ENCODE peak calls at places on chromosome 10, in seven cellular contexts. D is IMR-90, H is H1, Y is mesendoderm, B is neuronal stem cell, J is mesenchymal stem cell, O is trophoblast cell. Q is an unnamed sample.

GRCh38 chr10:80110986-80111385 is 21.5 kb upstream of the PLAC9 start:
- DNase-seq in D (no peak), H (no peak), Y (no peak), B (no peak), J (no peak), O (no peak), Q (no peak)

GRCh38 chr10:13416760-13417159 is 68.7 kb upstream of the SEPHS1 start:
- DNase-seq in D (no peak), H (no peak), Y (no peak), B (no peak), J (no peak), O (no peak), Q (no peak)

GRCh38 chr10:14438057-14438456 is 107.3 kb upstream of the FRMD4A start:
- DNase-seq in D (no peak), H (no peak), Y (no peak), B (no peak), J (no peak), O (no peak), Q (no peak)

GRCh38 chr10:75851946-75852345 is 420.5 kb downstream of the LRMDA start:
- DNase-seq in D (no peak), H (no peak), Y (no peak), B (no peak), J (no peak), O (no peak), Q (no peak)

GRCh38 chr10:70441161-70441876 is at the start of gene NODAL:
- DNase-seq in D (no peak), H (no peak), Y (peak; percentile 81), B (no peak), J (no peak), O (no peak), Q (peak; percentile 68)

GRCh38 chr10:114911801-114912479 is 26.1 kb upstream of the TRUB1 start:
- DNase-seq in D (no peak), H (no peak), Y (no peak), B (no peak), J (no peak), O (no peak), Q (no peak)

GRCh38 chr10:73517166-73517888 is 21.5 kb upstream of the PPP3CB start:
- DNase-seq in D (peak; percentile 51), H (no peak), Y (peak; percentile 62), B (no peak), J (peak; percentile 47), O (peak; percentile 61), Q (no peak)

GRCh38 chr10:62887642-62888041 is 71.5 kb upstream of the EGR2 start:
- DNase-seq in D (no peak), H (no peak), Y (no peak), B (no peak), J (no peak), O (no peak), Q (no peak)

GRCh38 chr10:66349726-66350125 is 576.1 kb upstream of the LRRTM3 start:
- DNase-seq in D (no peak), H (no peak), Y (no peak), B (no peak), J (no peak), O (no peak), Q (no peak)

GRCh38 chr10:101759354-101760247 is 16.3 kb downstream of the FGF8 start:
- DNase-seq in D (no peak), H (no peak), Y (peak; percentile 70), B (no peak), J (no peak), O (no peak), Q (peak; percentile 61)

GRCh38 chr10:89118091-89118490 is 89.0 kb downstream of the CH25H start:
- DNase-seq in D (peak; percentile 69), H (no peak), Y (no peak), B (no peak), J (peak; percentile 40), O (no peak), Q (no peak)

GRCh38 chr10:7405637-7406036 is 5.2 kb downstream of the SFMBT2 start:
- DNase-seq in D (no peak), H (no peak), Y (peak; percentile 22), B (no peak), J (peak; percentile 13), O (no peak), Q (no peak)

GRCh38 chr10:113058175-113058961 is 108.3 kb downstream of the TCF7L2 start:
- DNase-seq in D (peak; percentile 78), H (no peak), Y (peak; percentile 87), B (no peak), J (peak; percentile 95), O (no peak), Q (peak; percentile 29)

GRCh38 chr10:88082806-88083596 is 219.6 kb downstream of the PTEN start:
- DNase-seq in D (no peak), H (no peak), Y (no peak), B (no peak), J (no peak), O (no peak), Q (no peak)

GRCh38 chr10:130218181-130218641 is 82.0 kb downstream of the GLRX3 start:
- DNase-seq in D (no peak), H (no peak), Y (no peak), B (no peak), J (no peak), O (no peak), Q (peak; percentile 18)

GRCh38 chr10:86535057-86535882 is 13.7 kb upstream of the WAPL start:
- DNase-seq in D (no peak), H (no peak), Y (peak; percentile 63), B (no peak), J (peak; percentile 25), O (peak; percentile 64), Q (peak; percentile 83)

GRCh38 chr10:24893127-24893526 is 59.3 kb downstream of the PRTFDC1 start:
- DNase-seq in D (peak; percentile 49), H (no peak), Y (no peak), B (no peak), J (no peak), O (no peak), Q (no peak)

DNA sequence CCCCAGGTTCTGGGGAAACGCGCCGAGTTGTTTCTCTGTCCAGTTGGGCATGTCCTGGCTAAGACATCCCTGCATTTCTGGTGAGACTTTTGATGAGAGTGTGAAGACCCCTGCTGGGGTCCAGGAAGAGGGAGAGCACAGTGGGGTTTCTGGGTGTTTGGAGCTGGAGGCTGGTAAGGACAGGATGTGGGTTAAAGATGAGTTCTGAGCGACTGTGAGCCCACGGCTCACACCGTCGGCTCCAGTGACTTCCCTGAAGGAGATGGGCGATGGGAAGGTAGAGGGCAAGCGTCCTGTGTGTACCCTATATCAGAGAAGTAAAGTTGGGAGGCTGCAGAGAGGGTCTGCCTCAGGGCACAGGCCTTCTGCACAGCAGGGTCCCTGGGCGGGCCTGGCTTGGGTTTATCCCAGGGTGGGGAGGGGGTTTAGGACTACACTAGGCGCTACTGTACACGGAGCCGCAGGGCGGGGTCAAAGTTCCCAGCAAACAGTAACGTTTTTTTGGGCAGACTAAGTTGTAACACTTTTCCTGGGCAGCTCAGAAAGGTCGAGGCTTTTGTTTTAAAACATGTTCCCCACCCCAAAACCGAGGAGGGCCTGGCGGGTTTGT is 3.6 kb downstream of the EMX2 start:
- DNase-seq in D (no peak), H (no peak), Y (peak; percentile 10), B (no peak), J (no peak), O (no peak), Q (no peak)
- H4K8ac ChIP-seq in D (no peak overlapping the region), H (no peak overlapping the region), Y (no peak overlapping the region), B (no peak overlapping the region), J (no peak overlapping the region), O (no peak overlapping the region), Q (no peak overlapping the region)

DNA sequence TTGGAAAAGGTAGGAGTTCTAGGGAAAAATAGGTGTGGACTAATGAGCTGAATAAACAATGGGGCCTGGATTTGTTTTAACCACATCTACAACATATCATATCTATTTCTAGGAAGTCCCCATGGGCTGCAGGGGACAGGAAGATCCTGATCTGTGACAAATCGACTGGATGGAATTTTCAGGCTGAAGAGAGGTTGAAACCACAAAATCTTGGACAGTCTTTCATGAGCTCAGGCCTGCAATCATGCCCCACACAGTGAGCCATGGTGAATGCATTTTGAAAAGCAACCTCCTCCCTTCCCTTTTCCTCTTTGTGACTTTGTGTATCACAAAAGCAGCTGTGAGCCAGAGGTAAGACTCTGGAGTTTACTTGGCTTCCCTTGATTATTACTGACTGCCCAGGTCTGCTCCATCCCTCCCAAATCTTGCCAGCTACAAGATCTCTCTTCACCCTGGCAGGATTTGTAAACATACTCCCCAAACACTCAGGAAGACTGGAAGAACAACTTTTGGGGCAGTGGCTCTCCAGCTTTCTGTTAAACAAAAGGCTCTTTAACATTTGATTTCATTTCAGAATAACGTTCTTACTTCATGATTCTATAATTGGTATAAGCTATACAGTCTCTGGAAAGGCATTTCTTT is 66.4 kb downstream of the ASAH2B start:
- DNase-seq in D (no peak), H (no peak), Y (no peak), B (no peak), J (no peak), O (no peak), Q (no peak)
- H4K8ac ChIP-seq in D (no peak overlapping the region), H (no peak overlapping the region), Y (peak overlapping the region; percentile 56), B (no peak overlapping the region), J (no peak overlapping the region), O (no peak overlapping the region), Q (no peak overlapping the region)

DNA sequence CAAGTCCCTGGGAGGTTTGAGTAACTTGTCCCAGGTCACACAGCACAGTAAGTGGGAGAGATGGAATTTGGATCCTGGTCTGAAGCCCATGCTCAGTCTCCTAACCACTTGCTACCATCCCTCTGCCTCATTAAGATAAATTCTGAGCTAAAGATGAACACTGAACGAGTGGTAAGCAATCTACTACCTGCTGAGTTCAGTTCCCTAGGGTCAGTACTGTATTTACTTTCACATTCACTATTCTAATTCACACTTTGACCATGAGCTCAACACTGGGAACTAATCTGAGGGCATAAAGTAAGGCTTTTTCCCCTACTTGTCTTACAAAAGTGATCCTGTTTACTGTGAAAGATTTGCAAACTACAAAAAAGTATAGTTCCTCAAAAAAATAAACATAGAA is 2.4 kb downstream of the UROS start:
- DNase-seq in D (no peak), H (no peak), Y (no peak), B (no peak), J (no peak), O (no peak), Q (no peak)
- H4K8ac ChIP-seq in D (no peak overlapping the region), H (no peak overlapping the region), Y (no peak overlapping the region), B (no peak overlapping the region), J (no peak overlapping the region), O (no peak overlapping the region), Q (no peak overlapping the region)

GRCh38 chr10:103069453-103070331 is 123.4 kb downstream of the NT5C2 start:
- DNase-seq in D (peak; percentile 68), H (peak; percentile 33), Y (peak; percentile 70), B (peak; percentile 42), J (peak; percentile 60), O (peak; percentile 69), Q (peak; percentile 69)

GRCh38 chr10:103067951-103068350 is 125.1 kb downstream of the NT5C2 start:
- DNase-seq in D (peak; percentile 52), H (no peak), Y (no peak), B (no peak), J (peak; percentile 44), O (no peak), Q (no peak)

GRCh38 chr10:103066141-103067098 is 126.7 kb downstream of the NT5C2 start:
- DNase-seq in D (no peak), H (no peak), Y (no peak), B (no peak), J (no peak), O (no peak), Q (no peak)

GRCh38 chr10:103062854-103063642 is 130.0 kb downstream of the NT5C2 start:
- DNase-seq in D (no peak), H (no peak), Y (no peak), B (no peak), J (no peak), O (no peak), Q (no peak)

DNA sequence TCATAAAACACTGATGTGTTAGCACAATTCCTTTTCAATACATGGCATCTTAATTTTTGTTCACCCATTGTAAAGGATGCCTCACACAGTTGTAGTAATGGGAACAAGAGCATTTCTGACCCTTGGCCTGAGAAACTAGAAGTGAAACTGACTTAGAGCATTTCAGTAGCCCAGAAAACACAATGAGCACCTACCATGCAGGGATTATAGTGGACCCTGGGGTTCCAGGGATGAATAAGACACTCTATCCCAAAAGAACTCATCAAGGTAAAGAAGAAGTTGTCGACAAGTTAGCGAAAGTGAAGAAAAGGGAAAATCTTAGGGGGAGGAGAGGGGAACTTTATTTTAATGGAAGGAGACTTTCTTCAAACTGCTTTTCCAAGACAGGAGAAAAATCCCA is 125.6 kb downstream of the NT5C2 start:
- DNase-seq in D (no peak), H (no peak), Y (no peak), B (no peak), J (no peak), O (no peak), Q (no peak)
- H4K8ac ChIP-seq in D (no peak overlapping the region), H (no peak overlapping the region), Y (no peak overlapping the region), B (no peak overlapping the region), J (no peak overlapping the region), O (no peak overlapping the region), Q (no peak overlapping the region)

Q was measured in H9.